ENCODE peak calls at places on chromosomes 7 and 10, in eight cellular contexts. C is AG09319, H is left ventricle myocardium inferior, O is AG10803, R is mesothelial cell of epicardium, B is D721Med, X is epithelial cell of esophagus, J is cardiac fibroblast. A is an unnamed sample.

GRCh38 chr10:118041316-118041715 is 5.4 kb downstream of the RAB11FIP2 start:
- DNase-seq in O (peak; percentile 44), X (no peak), J (peak; percentile 86), C (no peak), B (no peak), R (no peak), H (no peak), A (no peak)

GRCh38 chr10:121942749-121943148 is 14.9 kb upstream of the ATE1 start:
- DNase-seq in C (peak; percentile 45), J (peak; percentile 95), R (no peak), O (peak; percentile 90), B (no peak), X (peak; percentile 61), H (no peak), A (no peak)

GRCh38 chr7:139860090-139860773 is 31.2 kb downstream of the TBXAS1 start:
- DNase-seq in O (no peak), R (no peak), H (peak; percentile 55), X (no peak), B (no peak), C (no peak), J (no peak), A (no peak)

GRCh38 chr7:108839091-108839490 is 269.4 kb downstream of the DNAJB9 start:
- DNase-seq in O (no peak), R (no peak), X (peak; percentile 5), C (no peak), B (no peak), H (no peak), J (peak; percentile 16), A (no peak)

GRCh38 chr10:22433875-22434274 is 88.6 kb downstream of the SPAG6 start:
- DNase-seq in R (no peak), C (peak; percentile 48), J (peak; percentile 96), X (peak; percentile 75), H (no peak), B (no peak), O (peak; percentile 94), A (no peak)

GRCh38 chr7:44059219-44060090 is 5.9 kb downstream of the PGAM2 start:
- DNase-seq in C (no peak), X (no peak), R (no peak), O (no peak), J (no peak), H (peak; percentile 14), B (no peak), A (peak; percentile 6)

GRCh38 chr7:124722292-124722691 is 43.3 kb downstream of the GPR37 start:
- DNase-seq in H (no peak), R (no peak), J (peak; percentile 11), O (peak; percentile 8), X (no peak), B (no peak), C (no peak), A (no peak)

GRCh38 chr7:79529214-79529895 is 75.9 kb upstream of the MAGI2 start:
- DNase-seq in C (no peak), R (no peak), B (no peak), H (no peak), X (no peak), O (no peak), J (no peak), A (no peak)

GRCh38 chr10:113626809-113627370 is 37.0 kb downstream of the NRAP start:
- DNase-seq in R (no peak), H (no peak), X (no peak), C (no peak), B (no peak), J (no peak), O (no peak), A (no peak)

DNA sequence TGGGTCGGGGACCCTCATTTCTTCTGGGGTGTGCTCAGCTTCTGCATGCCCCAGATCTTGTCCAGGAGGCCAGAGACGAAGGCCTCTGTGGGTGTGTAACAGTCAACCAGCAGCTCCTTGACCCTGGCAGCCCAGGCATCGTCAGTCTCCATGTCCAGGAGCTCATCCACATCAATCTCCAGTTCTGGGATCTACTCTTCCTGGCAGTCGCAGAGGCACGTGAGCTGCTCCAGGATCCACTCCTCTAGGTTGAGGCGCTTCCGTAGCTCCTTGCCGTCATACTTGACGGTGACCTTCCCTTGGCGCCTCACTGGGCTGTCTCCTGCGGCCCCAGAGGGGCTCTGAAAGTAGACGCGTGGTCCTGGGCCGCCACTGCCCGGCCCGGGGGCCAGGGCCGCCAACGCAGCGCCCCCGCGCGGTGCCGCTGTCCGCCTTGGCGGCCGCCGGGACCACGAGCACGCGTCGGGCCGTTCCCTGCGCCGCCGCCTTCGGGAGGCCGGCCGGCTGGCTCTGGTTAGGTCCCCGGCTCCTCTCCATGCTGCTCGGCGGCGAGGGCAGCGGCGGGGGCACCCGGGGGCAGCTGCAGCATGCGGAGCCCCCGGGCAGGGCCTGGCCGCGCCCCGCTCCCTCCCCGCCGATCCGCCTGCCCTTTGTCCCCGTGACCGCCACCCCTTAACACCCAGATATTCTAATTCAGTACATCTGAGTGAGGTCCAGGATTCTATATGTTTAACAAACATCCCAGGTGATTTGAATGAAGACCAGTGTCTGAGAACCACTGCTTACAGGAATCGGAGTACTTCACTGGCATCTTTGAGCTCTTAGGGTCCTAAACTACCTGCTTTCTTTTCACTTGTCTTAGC is 170.5 kb downstream of the SEPTIN7 start:
- DNase-seq in B (no peak), H (no peak), O (no peak), J (no peak), R (no peak), X (no peak), C (no peak), A (no peak)
- TF ChIP-seq CTCF in B (no peak), H (peak; percentile 54), O (no peak), J (no peak), R (no peak), X (no peak), C (no peak), A (no peak)

DNA sequence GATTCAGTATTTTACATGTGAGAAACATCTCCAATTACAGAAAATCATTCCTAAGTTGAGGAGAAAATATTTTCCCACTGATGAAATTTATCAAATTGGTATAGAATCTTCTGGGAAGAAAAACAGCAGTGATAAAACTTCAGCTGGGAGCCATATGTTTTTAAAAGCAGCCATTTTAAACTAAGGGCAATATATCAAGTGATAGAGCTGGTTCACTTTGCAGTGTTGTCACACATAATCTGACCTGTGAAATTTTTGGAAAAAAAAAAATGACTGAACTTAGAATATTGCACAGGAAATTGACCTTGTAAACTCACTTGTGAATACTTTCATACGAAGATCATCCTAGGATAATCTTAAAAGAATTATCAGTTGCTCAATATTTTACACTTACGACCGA is 10.5 kb upstream of the EZH2 start:
- DNase-seq in B (no peak), R (no peak), C (no peak), H (no peak), J (no peak), O (peak; percentile 74), X (no peak), A (no peak)
- TF ChIP-seq CTCF in B (no peak), R (no peak), C (no peak), H (no peak), J (no peak), O (no peak), X (no peak), A (no peak)

GRCh38 chr7:15143936-15144335 is 241.4 kb upstream of the DGKB start:
- DNase-seq in H (no peak), J (no peak), B (no peak), X (no peak), O (no peak), C (no peak), R (no peak), A (no peak)
- TF ChIP-seq CTCF in H (no peak), J (no peak), B (no peak), X (no peak), O (no peak), C (no peak), R (no peak), A (no peak)

GRCh38 chr7:149690688-149691446 is 82.5 kb downstream of the ZNF467 start:
- DNase-seq in J (peak; percentile 94), B (no peak), X (peak; percentile 81), C (no peak), H (peak; percentile 17), R (no peak), O (peak; percentile 90), A (no peak)
- TF ChIP-seq CTCF in J (no peak), B (no peak), X (no peak), C (no peak), H (no peak), R (no peak), O (no peak), A (no peak)

A was measured in omental fat pad.